ENCODE peak calls at places on chromosome 13, in nine cellular contexts. One of them, this sample, is unnamed.

GRCh38 chr13:92677571-92677970 is 549.0 kb upstream of the GPC6 start:
- DNase-seq in IMR-90: no peak
- DNase-seq in kidney: peak; percentile 4
- DNase-seq in heart left ventricle: no peak
- DNase-seq in sigmoid colon: no peak
- DNase-seq in esophagus squamous epithelium: no peak
- DNase-seq in CD4-positive, alpha-beta memory T cell: no peak
- DNase-seq in AG04450: no peak
- DNase-seq in endothelial cell of umbilical vein: no peak
- DNase-seq in this sample: no peak

GRCh38 chr13:23201870-23202269 is 21.1 kb downstream of the SGCG start:
- DNase-seq in AG04450: no peak
- DNase-seq in sigmoid colon: no peak
- DNase-seq in kidney: no peak
- DNase-seq in CD4-positive, alpha-beta memory T cell: no peak
- DNase-seq in endothelial cell of umbilical vein: no peak
- DNase-seq in esophagus squamous epithelium: no peak
- DNase-seq in heart left ventricle: no peak
- DNase-seq in IMR-90: no peak
- DNase-seq in this sample: no peak

GRCh38 chr13:30846311-30846710 is 59.8 kb upstream of the MEDAG start:
- DNase-seq in CD4-positive, alpha-beta memory T cell: no peak
- DNase-seq in sigmoid colon: no peak
- DNase-seq in AG04450: no peak
- DNase-seq in IMR-90: peak; percentile 49
- DNase-seq in endothelial cell of umbilical vein: no peak
- DNase-seq in heart left ventricle: no peak
- DNase-seq in esophagus squamous epithelium: no peak
- DNase-seq in kidney: no peak
- DNase-seq in this sample: no peak

GRCh38 chr13:101714195-101714594 is 261.7 kb downstream of the ITGBL1 start:
- DNase-seq in endothelial cell of umbilical vein: no peak
- DNase-seq in AG04450: no peak
- DNase-seq in IMR-90: no peak
- DNase-seq in esophagus squamous epithelium: no peak
- DNase-seq in heart left ventricle: no peak
- DNase-seq in CD4-positive, alpha-beta memory T cell: no peak
- DNase-seq in sigmoid colon: no peak
- DNase-seq in kidney: no peak
- DNase-seq in this sample: no peak

GRCh38 chr13:75723927-75724326 is 87.8 kb downstream of the LMO7 start:
- DNase-seq in IMR-90: no peak
- DNase-seq in AG04450: no peak
- DNase-seq in CD4-positive, alpha-beta memory T cell: no peak
- DNase-seq in esophagus squamous epithelium: no peak
- DNase-seq in endothelial cell of umbilical vein: no peak
- DNase-seq in kidney: no peak
- DNase-seq in heart left ventricle: no peak
- DNase-seq in sigmoid colon: no peak
- DNase-seq in this sample: no peak

GRCh38 chr13:32045963-32046785 is 14.6 kb downstream of the FRY start:
- DNase-seq in AG04450: no peak
- DNase-seq in sigmoid colon: no peak
- DNase-seq in kidney: no peak
- DNase-seq in heart left ventricle: no peak
- DNase-seq in esophagus squamous epithelium: no peak
- DNase-seq in endothelial cell of umbilical vein: peak; percentile 21
- DNase-seq in CD4-positive, alpha-beta memory T cell: peak; percentile 11
- DNase-seq in IMR-90: peak; percentile 56
- DNase-seq in this sample: no peak

GRCh38 chr13:40668335-40668734 is 1.9 kb upstream of the FOXO1 start:
- DNase-seq in esophagus squamous epithelium: no peak
- DNase-seq in endothelial cell of umbilical vein: peak; percentile 45
- DNase-seq in sigmoid colon: peak; percentile 82
- DNase-seq in AG04450: no peak
- DNase-seq in heart left ventricle: peak; percentile 50
- DNase-seq in kidney: no peak
- DNase-seq in IMR-90: no peak
- DNase-seq in CD4-positive, alpha-beta memory T cell: peak; percentile 25
- DNase-seq in this sample: peak; percentile 12

GRCh38 chr13:44739539-44739938 is 163.4 kb upstream of the TSC22D1 start:
- DNase-seq in heart left ventricle: no peak
- DNase-seq in kidney: no peak
- DNase-seq in sigmoid colon: no peak
- DNase-seq in CD4-positive, alpha-beta memory T cell: no peak
- DNase-seq in AG04450: no peak
- DNase-seq in endothelial cell of umbilical vein: peak; percentile 71
- DNase-seq in esophagus squamous epithelium: no peak
- DNase-seq in IMR-90: peak; percentile 15
- DNase-seq in this sample: no peak

GRCh38 chr13:28573595-28574373 is 78.9 kb upstream of the FLT1 start:
- DNase-seq in esophagus squamous epithelium: no peak
- DNase-seq in sigmoid colon: no peak
- DNase-seq in IMR-90: no peak
- DNase-seq in CD4-positive, alpha-beta memory T cell: no peak
- DNase-seq in heart left ventricle: no peak
- DNase-seq in kidney: no peak
- DNase-seq in endothelial cell of umbilical vein: no peak
- DNase-seq in AG04450: no peak
- DNase-seq in this sample: no peak

GRCh38 chr13:108528303-108528702 is 101.1 kb upstream of the MYO16 start:
- DNase-seq in CD4-positive, alpha-beta memory T cell: no peak
- DNase-seq in esophagus squamous epithelium: no peak
- DNase-seq in endothelial cell of umbilical vein: no peak
- DNase-seq in kidney: no peak
- DNase-seq in heart left ventricle: no peak
- DNase-seq in IMR-90: no peak
- DNase-seq in AG04450: no peak
- DNase-seq in sigmoid colon: no peak
- DNase-seq in this sample: no peak

GRCh38 chr13:39816936-39817335 is 161.5 kb downstream of the COG6 start:
- DNase-seq in heart left ventricle: no peak
- DNase-seq in CD4-positive, alpha-beta memory T cell: no peak
- DNase-seq in IMR-90: no peak
- DNase-seq in sigmoid colon: no peak
- DNase-seq in kidney: no peak
- DNase-seq in endothelial cell of umbilical vein: no peak
- DNase-seq in esophagus squamous epithelium: no peak
- DNase-seq in AG04450: no peak
- DNase-seq in this sample: no peak

GRCh38 chr13:43405457-43405856 is 381.3 kb downstream of the ENOX1 start:
- DNase-seq in sigmoid colon: no peak
- DNase-seq in esophagus squamous epithelium: no peak
- DNase-seq in AG04450: peak; percentile 8
- DNase-seq in heart left ventricle: no peak
- DNase-seq in endothelial cell of umbilical vein: no peak
- DNase-seq in kidney: no peak
- DNase-seq in CD4-positive, alpha-beta memory T cell: no peak
- DNase-seq in IMR-90: peak; percentile 74
- DNase-seq in this sample: no peak

DNA sequence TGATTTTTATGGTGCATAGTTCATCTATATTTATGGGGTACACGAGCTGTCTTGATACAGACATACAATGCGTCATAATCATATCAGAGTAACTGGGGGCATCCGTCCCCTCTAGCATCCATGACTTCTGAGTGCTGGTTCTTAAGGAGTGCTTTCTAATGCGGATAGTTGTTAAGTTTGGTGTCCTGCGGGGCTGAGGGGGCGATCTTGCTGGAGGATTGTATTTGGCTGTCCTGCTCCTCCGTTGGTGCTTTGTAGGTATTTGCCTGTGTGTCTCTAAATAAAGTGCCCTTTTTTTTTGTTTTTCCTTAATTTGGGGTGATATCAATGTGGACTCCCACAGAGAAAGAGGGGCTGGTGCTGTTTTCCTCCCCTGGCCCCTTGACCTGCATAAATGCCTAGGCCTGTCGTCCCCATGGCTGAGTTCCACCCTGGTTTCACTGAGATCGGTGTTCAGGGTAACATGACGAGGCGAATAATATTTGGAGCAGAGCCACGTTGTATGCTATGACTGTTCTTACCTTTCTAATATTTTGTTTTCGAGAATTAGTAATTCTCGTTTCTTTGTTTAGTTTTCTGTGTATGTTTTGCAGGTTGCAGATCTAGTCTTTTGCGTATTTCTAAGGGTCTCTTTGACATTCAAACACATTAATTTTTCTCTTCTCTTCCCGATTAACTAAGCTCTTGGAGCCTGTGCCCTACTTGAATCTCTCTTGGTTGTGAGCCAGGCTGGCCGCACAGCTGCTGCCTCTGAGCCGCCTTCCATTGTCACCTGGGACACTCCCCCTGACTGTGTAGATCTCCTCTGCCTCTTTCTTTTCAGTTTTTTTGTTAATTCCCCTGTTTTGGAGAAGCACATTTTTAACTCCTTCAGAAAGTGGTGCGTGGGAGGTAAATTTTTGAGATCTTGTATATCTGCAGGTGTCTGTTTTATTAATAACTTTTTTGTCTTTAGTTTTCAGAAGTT is 100.3 kb downstream of the ARHGEF7 start:
- DNase-seq in heart left ventricle: peak; percentile 37
- DNase-seq in esophagus squamous epithelium: no peak
- DNase-seq in kidney: no peak
- DNase-seq in AG04450: no peak
- DNase-seq in IMR-90: no peak
- DNase-seq in endothelial cell of umbilical vein: no peak
- DNase-seq in CD4-positive, alpha-beta memory T cell: no peak
- DNase-seq in sigmoid colon: no peak
- DNase-seq in this sample: no peak
- H3K27ac ChIP-seq in heart left ventricle: no peak overlapping the region
- H3K27ac ChIP-seq in esophagus squamous epithelium: no peak overlapping the region
- H3K27ac ChIP-seq in kidney: no peak overlapping the region
- H3K27ac ChIP-seq in AG04450: no peak overlapping the region
- H3K27ac ChIP-seq in IMR-90: no peak overlapping the region
- H3K27ac ChIP-seq in endothelial cell of umbilical vein: no peak overlapping the region
- H3K27ac ChIP-seq in CD4-positive, alpha-beta memory T cell: no peak overlapping the region
- H3K27ac ChIP-seq in sigmoid colon: no peak overlapping the region
- H3K27ac ChIP-seq in this sample: no peak overlapping the region

DNA sequence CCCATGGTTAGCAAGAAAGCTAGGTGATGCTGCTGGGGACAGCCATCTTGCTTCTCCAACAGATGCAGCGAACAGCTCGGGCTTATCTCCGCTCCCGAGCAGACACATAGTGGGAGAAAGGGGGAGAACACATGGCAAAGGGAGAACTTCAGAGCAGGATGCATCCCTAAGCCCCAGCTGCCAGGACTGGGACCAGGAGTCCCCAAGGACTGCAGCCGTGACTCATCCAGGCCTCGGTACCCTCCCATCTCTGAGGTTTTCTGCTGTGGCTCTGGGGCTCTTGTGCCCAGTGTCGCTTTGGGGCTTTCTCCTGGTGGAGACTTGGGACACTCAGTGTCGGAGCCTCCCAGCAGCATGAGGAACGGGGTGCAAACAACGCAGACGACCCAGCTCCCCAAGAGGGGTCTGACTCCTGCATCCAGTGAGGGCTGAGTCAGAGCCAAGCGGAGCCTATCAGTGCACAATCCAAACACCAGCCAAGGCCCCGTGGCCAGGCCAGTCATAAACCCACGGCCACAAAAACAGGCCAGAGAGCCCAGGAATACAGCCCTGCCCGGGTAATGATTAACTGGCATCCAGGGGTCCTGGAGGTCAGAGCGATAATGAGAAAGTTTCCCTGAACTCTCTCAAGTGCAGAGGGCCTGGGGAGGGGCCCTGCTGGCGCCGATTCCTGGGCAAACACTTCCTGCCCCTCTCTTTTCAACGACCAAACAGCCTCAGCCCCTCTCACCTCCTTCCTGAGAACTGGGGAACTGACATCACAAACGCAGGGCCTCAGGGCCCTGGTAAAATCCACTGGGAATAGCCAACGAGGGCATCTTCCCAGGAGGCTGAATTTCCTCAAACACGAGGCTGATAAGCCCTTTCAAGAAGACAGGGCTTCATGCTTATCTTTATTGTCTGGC is 202.9 kb downstream of the USP12 start:
- DNase-seq in IMR-90: peak; percentile 23
- DNase-seq in CD4-positive, alpha-beta memory T cell: no peak
- DNase-seq in sigmoid colon: peak; percentile 48
- DNase-seq in esophagus squamous epithelium: no peak
- DNase-seq in endothelial cell of umbilical vein: no peak
- DNase-seq in heart left ventricle: no peak
- DNase-seq in AG04450: no peak
- DNase-seq in kidney: no peak
- DNase-seq in this sample: no peak
- H3K27ac ChIP-seq in IMR-90: no peak overlapping the region
- H3K27ac ChIP-seq in CD4-positive, alpha-beta memory T cell: no peak overlapping the region
- H3K27ac ChIP-seq in sigmoid colon: no peak overlapping the region
- H3K27ac ChIP-seq in esophagus squamous epithelium: no peak overlapping the region
- H3K27ac ChIP-seq in endothelial cell of umbilical vein: no peak overlapping the region
- H3K27ac ChIP-seq in heart left ventricle: no peak overlapping the region
- H3K27ac ChIP-seq in AG04450: no peak overlapping the region
- H3K27ac ChIP-seq in kidney: peak overlapping the region; percentile 1
- H3K27ac ChIP-seq in this sample: no peak overlapping the region

GRCh38 chr13:111216166-111216960 is 101.3 kb downstream of the ARHGEF7 start:
- DNase-seq in heart left ventricle: peak; percentile 37
- DNase-seq in endothelial cell of umbilical vein: no peak
- DNase-seq in CD4-positive, alpha-beta memory T cell: peak; percentile 14
- DNase-seq in kidney: no peak
- DNase-seq in IMR-90: peak; percentile 27
- DNase-seq in AG04450: no peak
- DNase-seq in sigmoid colon: no peak
- DNase-seq in esophagus squamous epithelium: no peak
- DNase-seq in this sample: no peak

GRCh38 chr13:111219950-111220349 is 100.5 kb upstream of the TEX29 start:
- DNase-seq in endothelial cell of umbilical vein: no peak
- DNase-seq in heart left ventricle: no peak
- DNase-seq in CD4-positive, alpha-beta memory T cell: no peak
- DNase-seq in AG04450: no peak
- DNase-seq in kidney: no peak
- DNase-seq in sigmoid colon: no peak
- DNase-seq in esophagus squamous epithelium: no peak
- DNase-seq in IMR-90: no peak
- DNase-seq in this sample: no peak

GRCh38 chr13:111217661-111218060 is 102.6 kb downstream of the ARHGEF7 start:
- DNase-seq in heart left ventricle: peak; percentile 45
- DNase-seq in IMR-90: no peak
- DNase-seq in sigmoid colon: no peak
- DNase-seq in AG04450: no peak
- DNase-seq in esophagus squamous epithelium: no peak
- DNase-seq in endothelial cell of umbilical vein: no peak
- DNase-seq in kidney: peak; percentile 69
- DNase-seq in CD4-positive, alpha-beta memory T cell: no peak
- DNase-seq in this sample: no peak

GRCh38 chr13:111213964-111214726 is 99.0 kb downstream of the ARHGEF7 start:
- DNase-seq in IMR-90: no peak
- DNase-seq in esophagus squamous epithelium: no peak
- DNase-seq in AG04450: no peak
- DNase-seq in heart left ventricle: no peak
- DNase-seq in sigmoid colon: no peak
- DNase-seq in endothelial cell of umbilical vein: no peak
- DNase-seq in CD4-positive, alpha-beta memory T cell: no peak
- DNase-seq in kidney: peak; percentile 68
- DNase-seq in this sample: no peak

GRCh38 chr13:111219306-111219705 is 101.1 kb upstream of the TEX29 start:
- DNase-seq in CD4-positive, alpha-beta memory T cell: no peak
- DNase-seq in sigmoid colon: peak; percentile 81
- DNase-seq in IMR-90: peak; percentile 88
- DNase-seq in heart left ventricle: peak; percentile 59
- DNase-seq in kidney: peak; percentile 85
- DNase-seq in AG04450: peak; percentile 74
- DNase-seq in endothelial cell of umbilical vein: no peak
- DNase-seq in esophagus squamous epithelium: no peak
- DNase-seq in this sample: no peak
- H3K27ac ChIP-seq in CD4-positive, alpha-beta memory T cell: no peak overlapping the region
- H3K27ac ChIP-seq in sigmoid colon: peak overlapping the region; percentile 58
- H3K27ac ChIP-seq in IMR-90: no peak overlapping the region
- H3K27ac ChIP-seq in heart left ventricle: peak overlapping the region; percentile 36
- H3K27ac ChIP-seq in kidney: peak overlapping the region; percentile 37
- H3K27ac ChIP-seq in AG04450: peak overlapping the region; percentile 75
- H3K27ac ChIP-seq in endothelial cell of umbilical vein: no peak overlapping the region
- H3K27ac ChIP-seq in esophagus squamous epithelium: peak overlapping the region; percentile 58
- H3K27ac ChIP-seq in this sample: no peak overlapping the region

GRCh38 chr13:49814551-49815270 is 22.2 kb upstream of the KPNA3 start:
- DNase-seq in heart left ventricle: no peak
- DNase-seq in kidney: no peak
- DNase-seq in sigmoid colon: no peak
- DNase-seq in endothelial cell of umbilical vein: no peak
- DNase-seq in IMR-90: peak; percentile 76
- DNase-seq in CD4-positive, alpha-beta memory T cell: no peak
- DNase-seq in esophagus squamous epithelium: no peak
- DNase-seq in AG04450: no peak
- DNase-seq in this sample: no peak
- H3K27ac ChIP-seq in heart left ventricle: no peak overlapping the region
- H3K27ac ChIP-seq in kidney: no peak overlapping the region
- H3K27ac ChIP-seq in sigmoid colon: no peak overlapping the region
- H3K27ac ChIP-seq in endothelial cell of umbilical vein: no peak overlapping the region
- H3K27ac ChIP-seq in IMR-90: peak overlapping the region; percentile 61
- H3K27ac ChIP-seq in CD4-positive, alpha-beta memory T cell: no peak overlapping the region
- H3K27ac ChIP-seq in esophagus squamous epithelium: no peak overlapping the region
- H3K27ac ChIP-seq in AG04450: no peak overlapping the region
- H3K27ac ChIP-seq in this sample: no peak overlapping the region